ENCODE peak calls at places on chromosomes 11 and 22, in nine cellular contexts. X is LoVo; J is IMR-90; V is hypothalamus; H is COR-L47; N is fibroblast of mammary gland; W is stomach; I is T1000; T is activated naive CD8-positive, alpha-beta T cell treated with anti-CD3 and anti-CD28 coated beads, Interleukin-2, amount 10 ng/mL, durations not matched to agents 7 days and 5 days. Z is an unnamed sample.
A peak's percentile ranks its signal among the peaks of the same experiment; 100 is the strongest.

GRCh38 chr11:122676638-122677037 is 21.1 kb downstream of the UBASH3B start:
- DNase-seq in X (peak; percentile 51), J (no peak), V (no peak), H (no peak), N (no peak), W (no peak), I (no peak), T (no peak), Z (no peak)

GRCh38 chr11:130403301-130403804 is 25.1 kb downstream of the ADAMTS8 start:
- DNase-seq in X (no peak), J (peak; percentile 97), V (no peak), H (no peak), N (peak; percentile 97), W (no peak), I (peak; percentile 34), T (no peak), Z (peak; percentile 87)

GRCh38 chr11:74084796-74085541 is 76.1 kb upstream of the UCP3 start:
- DNase-seq in X (no peak), J (peak; percentile 52), V (no peak), H (no peak), N (peak; percentile 10), W (no peak), I (no peak), T (no peak), Z (peak; percentile 15)

GRCh38 chr11:33366918-33367317 is 109.7 kb downstream of the HIPK3 start:
- DNase-seq in X (no peak), J (no peak), V (no peak), H (no peak), N (no peak), W (no peak), I (no peak), T (no peak), Z (no peak)

GRCh38 chr11:15947681-15948648 is 408.4 kb downstream of the SOX6 start:
- DNase-seq in X (no peak), J (no peak), V (no peak), H (no peak), N (no peak), W (no peak), I (no peak), T (no peak), Z (no peak)

GRCh38 chr11:34339149-34340064 is 18.4 kb downstream of the ABTB2 start:
- DNase-seq in X (peak; percentile 23), J (no peak), V (no peak), H (no peak), N (no peak), W (no peak), I (no peak), T (peak; percentile 32), Z (no peak)

GRCh38 chr22:19109198-19110063 is 12.8 kb downstream of the DGCR2 start:
- DNase-seq in X (peak; percentile 4), J (peak; percentile 64), V (no peak), H (no peak), N (peak; percentile 67), W (peak; percentile 68), I (no peak), T (no peak), Z (peak; percentile 40)

GRCh38 chr11:65213322-65214211 is 31.8 kb downstream of the CAPN1 start:
- DNase-seq in X (no peak), J (peak; percentile 6), V (no peak), H (no peak), N (no peak), W (peak; percentile 24), I (no peak), T (no peak), Z (no peak)

GRCh38 chr11:64353101-64353738 is 5.7 kb upstream of the RPS6KA4 start:
- DNase-seq in X (no peak), J (no peak), V (no peak), H (peak; percentile 94), N (no peak), W (no peak), I (no peak), T (no peak), Z (no peak)

GRCh38 chr11:44574620-44575287 is 9.3 kb downstream of the CD82 start:
- DNase-seq in X (no peak), J (peak; percentile 98), V (no peak), H (no peak), N (peak; percentile 95), W (peak; percentile 53), I (no peak), T (no peak), Z (peak; percentile 88)

GRCh38 chr11:35047179-35047578 is 91.8 kb upstream of the CD44 start:
- DNase-seq in X (no peak), J (no peak), V (no peak), H (no peak), N (no peak), W (no peak), I (no peak), T (peak; percentile 56), Z (no peak)

GRCh38 chr11:93481279-93481678 is 61.9 kb downstream of the SMCO4 start:
- DNase-seq in X (peak; percentile 75), J (no peak), V (no peak), H (no peak), N (no peak), W (no peak), I (no peak), T (no peak), Z (no peak)

GRCh38 chr11:28343304-28344233 is 235.4 kb downstream of the METTL15 start:
- DNase-seq in X (peak; percentile 52), J (peak; percentile 95), V (no peak), H (no peak), N (peak; percentile 86), W (peak; percentile 27), I (no peak), T (no peak), Z (peak; percentile 90)

GRCh38 chr11:61873588-61874459 is 17.5 kb downstream of the FADS3 start:
- DNase-seq in X (no peak), J (no peak), V (no peak), H (no peak), N (no peak), W (no peak), I (no peak), T (no peak), Z (no peak)

GRCh38 chr11:121544956-121545355 is 92.2 kb upstream of the SORL1-AS1 start:
- DNase-seq in X (no peak), J (no peak), V (no peak), H (no peak), N (no peak), W (no peak), I (no peak), T (peak; percentile 48), Z (no peak)

GRCh38 chr11:68371176-68372041 is 59.0 kb downstream of the LRP5 start:
- DNase-seq in X (no peak), J (no peak), V (no peak), H (no peak), N (no peak), W (no peak), I (no peak), T (no peak), Z (no peak)

GRCh38 chr22:42288791-42289190 is 18.3 kb upstream of the TCF20 start:
- DNase-seq in X (no peak), J (no peak), V (no peak), H (no peak), N (no peak), W (no peak), I (no peak), T (no peak), Z (no peak)